ENCODE peak calls at places on chromosomes 2 and 18, in eight cellular contexts. One of them, this sample, is unnamed.

GRCh38 chr2:130243359-130243758 is 45.1 kb upstream of the TUBA3E start:
- ATAC-seq in stimulated activated naive B cell treated with anti-CD40 and anti-IgM and Interleukin-4, amounts not matched to agents 10 μg/mL and 1 μg/mL and 100 μg/mL, for 72 hours: no peak
- ATAC-seq in activated T-helper 17 cell treated with anti-CD3 and anti-CD28 coated beads, Interleukin-2, amount 50 U/mL, for 72 hours: no peak
- ATAC-seq in natural killer cell: no peak
- ATAC-seq in effector memory CD8-positive, alpha-beta T cell: no peak
- ATAC-seq in Right ventricle myocardium inferior: no peak
- ATAC-seq in left cardiac atrium: no peak
- ATAC-seq in heart right ventricle: no peak
- ATAC-seq in this sample: no peak

GRCh38 chr2:211665299-211665698 is 873.3 kb downstream of the ERBB4 start:
- ATAC-seq in stimulated activated naive B cell treated with anti-CD40 and anti-IgM and Interleukin-4, amounts not matched to agents 10 μg/mL and 1 μg/mL and 100 μg/mL, for 72 hours: no peak
- ATAC-seq in activated T-helper 17 cell treated with anti-CD3 and anti-CD28 coated beads, Interleukin-2, amount 50 U/mL, for 72 hours: no peak
- ATAC-seq in natural killer cell: no peak
- ATAC-seq in effector memory CD8-positive, alpha-beta T cell: no peak
- ATAC-seq in Right ventricle myocardium inferior: no peak
- ATAC-seq in left cardiac atrium: no peak
- ATAC-seq in heart right ventricle: no peak
- ATAC-seq in this sample: no peak

GRCh38 chr18:51342815-51343214 is 145.3 kb upstream of the MEX3C start:
- ATAC-seq in stimulated activated naive B cell treated with anti-CD40 and anti-IgM and Interleukin-4, amounts not matched to agents 10 μg/mL and 1 μg/mL and 100 μg/mL, for 72 hours: peak
- ATAC-seq in activated T-helper 17 cell treated with anti-CD3 and anti-CD28 coated beads, Interleukin-2, amount 50 U/mL, for 72 hours: peak
- ATAC-seq in natural killer cell: no peak
- ATAC-seq in effector memory CD8-positive, alpha-beta T cell: no peak
- ATAC-seq in Right ventricle myocardium inferior: no peak
- ATAC-seq in left cardiac atrium: no peak
- ATAC-seq in heart right ventricle: no peak
- ATAC-seq in this sample: no peak

GRCh38 chr2:127217470-127218325 is 2.4 kb downstream of the CYP27C1 start:
- ATAC-seq in stimulated activated naive B cell treated with anti-CD40 and anti-IgM and Interleukin-4, amounts not matched to agents 10 μg/mL and 1 μg/mL and 100 μg/mL, for 72 hours: no peak
- ATAC-seq in activated T-helper 17 cell treated with anti-CD3 and anti-CD28 coated beads, Interleukin-2, amount 50 U/mL, for 72 hours: peak
- ATAC-seq in natural killer cell: no peak
- ATAC-seq in effector memory CD8-positive, alpha-beta T cell: no peak
- ATAC-seq in Right ventricle myocardium inferior: no peak
- ATAC-seq in left cardiac atrium: no peak
- ATAC-seq in heart right ventricle: no peak
- ATAC-seq in this sample: no peak

GRCh38 chr18:28176674-28176932 is 327 bp downstream of the CDH2 start:
- ATAC-seq in stimulated activated naive B cell treated with anti-CD40 and anti-IgM and Interleukin-4, amounts not matched to agents 10 μg/mL and 1 μg/mL and 100 μg/mL, for 72 hours: peak
- ATAC-seq in activated T-helper 17 cell treated with anti-CD3 and anti-CD28 coated beads, Interleukin-2, amount 50 U/mL, for 72 hours: no peak
- ATAC-seq in natural killer cell: no peak
- ATAC-seq in effector memory CD8-positive, alpha-beta T cell: peak
- ATAC-seq in Right ventricle myocardium inferior: no peak
- ATAC-seq in left cardiac atrium: peak
- ATAC-seq in heart right ventricle: no peak
- ATAC-seq in this sample: no peak

GRCh38 chr2:20625491-20625919 is 25.4 kb downstream of the HS1BP3 start:
- ATAC-seq in stimulated activated naive B cell treated with anti-CD40 and anti-IgM and Interleukin-4, amounts not matched to agents 10 μg/mL and 1 μg/mL and 100 μg/mL, for 72 hours: no peak
- ATAC-seq in activated T-helper 17 cell treated with anti-CD3 and anti-CD28 coated beads, Interleukin-2, amount 50 U/mL, for 72 hours: no peak
- ATAC-seq in natural killer cell: no peak
- ATAC-seq in effector memory CD8-positive, alpha-beta T cell: no peak
- ATAC-seq in Right ventricle myocardium inferior: no peak
- ATAC-seq in left cardiac atrium: peak
- ATAC-seq in heart right ventricle: peak
- ATAC-seq in this sample: no peak

GRCh38 chr2:208266641-208267335 is 733 bp downstream of the PIKFYVE start:
- ATAC-seq in stimulated activated naive B cell treated with anti-CD40 and anti-IgM and Interleukin-4, amounts not matched to agents 10 μg/mL and 1 μg/mL and 100 μg/mL, for 72 hours: no peak
- ATAC-seq in activated T-helper 17 cell treated with anti-CD3 and anti-CD28 coated beads, Interleukin-2, amount 50 U/mL, for 72 hours: peak
- ATAC-seq in natural killer cell: no peak
- ATAC-seq in effector memory CD8-positive, alpha-beta T cell: peak
- ATAC-seq in Right ventricle myocardium inferior: no peak
- ATAC-seq in left cardiac atrium: peak
- ATAC-seq in heart right ventricle: peak
- ATAC-seq in this sample: peak

GRCh38 chr2:152466925-152467676 is 132.1 kb downstream of the FMNL2 start:
- ATAC-seq in stimulated activated naive B cell treated with anti-CD40 and anti-IgM and Interleukin-4, amounts not matched to agents 10 μg/mL and 1 μg/mL and 100 μg/mL, for 72 hours: peak
- ATAC-seq in activated T-helper 17 cell treated with anti-CD3 and anti-CD28 coated beads, Interleukin-2, amount 50 U/mL, for 72 hours: no peak
- ATAC-seq in natural killer cell: peak
- ATAC-seq in effector memory CD8-positive, alpha-beta T cell: no peak
- ATAC-seq in Right ventricle myocardium inferior: peak
- ATAC-seq in left cardiac atrium: no peak
- ATAC-seq in heart right ventricle: no peak
- ATAC-seq in this sample: peak

GRCh38 chr2:173970421-173971042 is 5.4 kb upstream of the SP3 start:
- ATAC-seq in stimulated activated naive B cell treated with anti-CD40 and anti-IgM and Interleukin-4, amounts not matched to agents 10 μg/mL and 1 μg/mL and 100 μg/mL, for 72 hours: no peak
- ATAC-seq in activated T-helper 17 cell treated with anti-CD3 and anti-CD28 coated beads, Interleukin-2, amount 50 U/mL, for 72 hours: no peak
- ATAC-seq in natural killer cell: no peak
- ATAC-seq in effector memory CD8-positive, alpha-beta T cell: no peak
- ATAC-seq in Right ventricle myocardium inferior: no peak
- ATAC-seq in left cardiac atrium: no peak
- ATAC-seq in heart right ventricle: no peak
- ATAC-seq in this sample: no peak

GRCh38 chr2:233976690-233977294 is 59.6 kb downstream of the TRPM8 start:
- ATAC-seq in stimulated activated naive B cell treated with anti-CD40 and anti-IgM and Interleukin-4, amounts not matched to agents 10 μg/mL and 1 μg/mL and 100 μg/mL, for 72 hours: peak
- ATAC-seq in activated T-helper 17 cell treated with anti-CD3 and anti-CD28 coated beads, Interleukin-2, amount 50 U/mL, for 72 hours: peak
- ATAC-seq in natural killer cell: peak
- ATAC-seq in effector memory CD8-positive, alpha-beta T cell: peak
- ATAC-seq in Right ventricle myocardium inferior: no peak
- ATAC-seq in left cardiac atrium: peak
- ATAC-seq in heart right ventricle: no peak
- ATAC-seq in this sample: peak

GRCh38 chr18:59823611-59824195 is 76.1 kb upstream of the PMAIP1 start:
- ATAC-seq in stimulated activated naive B cell treated with anti-CD40 and anti-IgM and Interleukin-4, amounts not matched to agents 10 μg/mL and 1 μg/mL and 100 μg/mL, for 72 hours: peak
- ATAC-seq in activated T-helper 17 cell treated with anti-CD3 and anti-CD28 coated beads, Interleukin-2, amount 50 U/mL, for 72 hours: no peak
- ATAC-seq in natural killer cell: no peak
- ATAC-seq in effector memory CD8-positive, alpha-beta T cell: no peak
- ATAC-seq in Right ventricle myocardium inferior: peak
- ATAC-seq in left cardiac atrium: peak
- ATAC-seq in heart right ventricle: peak
- ATAC-seq in this sample: peak

GRCh38 chr2:38406597-38407110 is 29.6 kb upstream of the ATL2 start:
- ATAC-seq in stimulated activated naive B cell treated with anti-CD40 and anti-IgM and Interleukin-4, amounts not matched to agents 10 μg/mL and 1 μg/mL and 100 μg/mL, for 72 hours: no peak
- ATAC-seq in activated T-helper 17 cell treated with anti-CD3 and anti-CD28 coated beads, Interleukin-2, amount 50 U/mL, for 72 hours: no peak
- ATAC-seq in natural killer cell: no peak
- ATAC-seq in effector memory CD8-positive, alpha-beta T cell: no peak
- ATAC-seq in Right ventricle myocardium inferior: peak
- ATAC-seq in left cardiac atrium: peak
- ATAC-seq in heart right ventricle: peak
- ATAC-seq in this sample: no peak

GRCh38 chr2:138275292-138275690 is 226.3 kb upstream of the SPOPL start:
- ATAC-seq in stimulated activated naive B cell treated with anti-CD40 and anti-IgM and Interleukin-4, amounts not matched to agents 10 μg/mL and 1 μg/mL and 100 μg/mL, for 72 hours: no peak
- ATAC-seq in activated T-helper 17 cell treated with anti-CD3 and anti-CD28 coated beads, Interleukin-2, amount 50 U/mL, for 72 hours: no peak
- ATAC-seq in natural killer cell: no peak
- ATAC-seq in effector memory CD8-positive, alpha-beta T cell: no peak
- ATAC-seq in Right ventricle myocardium inferior: no peak
- ATAC-seq in left cardiac atrium: no peak
- ATAC-seq in heart right ventricle: no peak
- ATAC-seq in this sample: peak

GRCh38 chr2:28647682-28648081 is 103.9 kb upstream of the PPP1CB start:
- ATAC-seq in stimulated activated naive B cell treated with anti-CD40 and anti-IgM and Interleukin-4, amounts not matched to agents 10 μg/mL and 1 μg/mL and 100 μg/mL, for 72 hours: peak
- ATAC-seq in activated T-helper 17 cell treated with anti-CD3 and anti-CD28 coated beads, Interleukin-2, amount 50 U/mL, for 72 hours: no peak
- ATAC-seq in natural killer cell: no peak
- ATAC-seq in effector memory CD8-positive, alpha-beta T cell: no peak
- ATAC-seq in Right ventricle myocardium inferior: no peak
- ATAC-seq in left cardiac atrium: no peak
- ATAC-seq in heart right ventricle: no peak
- ATAC-seq in this sample: no peak

GRCh38 chr2:72144746-72145657 is 2.7 kb downstream of the CYP26B1 start:
- ATAC-seq in stimulated activated naive B cell treated with anti-CD40 and anti-IgM and Interleukin-4, amounts not matched to agents 10 μg/mL and 1 μg/mL and 100 μg/mL, for 72 hours: no peak
- ATAC-seq in activated T-helper 17 cell treated with anti-CD3 and anti-CD28 coated beads, Interleukin-2, amount 50 U/mL, for 72 hours: no peak
- ATAC-seq in natural killer cell: no peak
- ATAC-seq in effector memory CD8-positive, alpha-beta T cell: no peak
- ATAC-seq in Right ventricle myocardium inferior: peak
- ATAC-seq in left cardiac atrium: peak
- ATAC-seq in heart right ventricle: peak
- ATAC-seq in this sample: peak

GRCh38 chr2:18605115-18605514 is 15.7 kb upstream of the NT5C1B start:
- ATAC-seq in stimulated activated naive B cell treated with anti-CD40 and anti-IgM and Interleukin-4, amounts not matched to agents 10 μg/mL and 1 μg/mL and 100 μg/mL, for 72 hours: no peak
- ATAC-seq in activated T-helper 17 cell treated with anti-CD3 and anti-CD28 coated beads, Interleukin-2, amount 50 U/mL, for 72 hours: peak
- ATAC-seq in natural killer cell: peak
- ATAC-seq in effector memory CD8-positive, alpha-beta T cell: no peak
- ATAC-seq in Right ventricle myocardium inferior: no peak
- ATAC-seq in left cardiac atrium: no peak
- ATAC-seq in heart right ventricle: no peak
- ATAC-seq in this sample: no peak

GRCh38 chr2:20431772-20432171 is 15.1 kb upstream of the RHOB start:
- ATAC-seq in stimulated activated naive B cell treated with anti-CD40 and anti-IgM and Interleukin-4, amounts not matched to agents 10 μg/mL and 1 μg/mL and 100 μg/mL, for 72 hours: no peak
- ATAC-seq in activated T-helper 17 cell treated with anti-CD3 and anti-CD28 coated beads, Interleukin-2, amount 50 U/mL, for 72 hours: no peak
- ATAC-seq in natural killer cell: no peak
- ATAC-seq in effector memory CD8-positive, alpha-beta T cell: no peak
- ATAC-seq in Right ventricle myocardium inferior: no peak
- ATAC-seq in left cardiac atrium: no peak
- ATAC-seq in heart right ventricle: no peak
- ATAC-seq in this sample: no peak

GRCh38 chr2:68784191-68784590 is 49.6 kb downstream of the ARHGAP25 start:
- ATAC-seq in stimulated activated naive B cell treated with anti-CD40 and anti-IgM and Interleukin-4, amounts not matched to agents 10 μg/mL and 1 μg/mL and 100 μg/mL, for 72 hours: peak
- ATAC-seq in activated T-helper 17 cell treated with anti-CD3 and anti-CD28 coated beads, Interleukin-2, amount 50 U/mL, for 72 hours: no peak
- ATAC-seq in natural killer cell: no peak
- ATAC-seq in effector memory CD8-positive, alpha-beta T cell: no peak
- ATAC-seq in Right ventricle myocardium inferior: no peak
- ATAC-seq in left cardiac atrium: no peak
- ATAC-seq in heart right ventricle: no peak
- ATAC-seq in this sample: no peak

GRCh38 chr2:9370746-9371145 is 52.6 kb downstream of the ITGB1BP1 start:
- ATAC-seq in stimulated activated naive B cell treated with anti-CD40 and anti-IgM and Interleukin-4, amounts not matched to agents 10 μg/mL and 1 μg/mL and 100 μg/mL, for 72 hours: peak
- ATAC-seq in activated T-helper 17 cell treated with anti-CD3 and anti-CD28 coated beads, Interleukin-2, amount 50 U/mL, for 72 hours: no peak
- ATAC-seq in natural killer cell: no peak
- ATAC-seq in effector memory CD8-positive, alpha-beta T cell: no peak
- ATAC-seq in Right ventricle myocardium inferior: no peak
- ATAC-seq in left cardiac atrium: no peak
- ATAC-seq in heart right ventricle: no peak
- ATAC-seq in this sample: no peak

GRCh38 chr2:178530128-178530527 is 49.9 kb downstream of the PLEKHA3 start:
- ATAC-seq in stimulated activated naive B cell treated with anti-CD40 and anti-IgM and Interleukin-4, amounts not matched to agents 10 μg/mL and 1 μg/mL and 100 μg/mL, for 72 hours: no peak
- ATAC-seq in activated T-helper 17 cell treated with anti-CD3 and anti-CD28 coated beads, Interleukin-2, amount 50 U/mL, for 72 hours: no peak
- ATAC-seq in natural killer cell: no peak
- ATAC-seq in effector memory CD8-positive, alpha-beta T cell: no peak
- ATAC-seq in Right ventricle myocardium inferior: no peak
- ATAC-seq in left cardiac atrium: no peak
- ATAC-seq in heart right ventricle: no peak
- ATAC-seq in this sample: no peak

GRCh38 chr2:106147665-106148064 is 46.4 kb downstream of the UXS1 start:
- ATAC-seq in stimulated activated naive B cell treated with anti-CD40 and anti-IgM and Interleukin-4, amounts not matched to agents 10 μg/mL and 1 μg/mL and 100 μg/mL, for 72 hours: no peak
- ATAC-seq in activated T-helper 17 cell treated with anti-CD3 and anti-CD28 coated beads, Interleukin-2, amount 50 U/mL, for 72 hours: peak
- ATAC-seq in natural killer cell: no peak
- ATAC-seq in effector memory CD8-positive, alpha-beta T cell: peak
- ATAC-seq in Right ventricle myocardium inferior: no peak
- ATAC-seq in left cardiac atrium: no peak
- ATAC-seq in heart right ventricle: no peak
- ATAC-seq in this sample: no peak

GRCh38 chr2:234286118-234286598 is 210.7 kb downstream of the ARL4C start:
- ATAC-seq in stimulated activated naive B cell treated with anti-CD40 and anti-IgM and Interleukin-4, amounts not matched to agents 10 μg/mL and 1 μg/mL and 100 μg/mL, for 72 hours: no peak
- ATAC-seq in activated T-helper 17 cell treated with anti-CD3 and anti-CD28 coated beads, Interleukin-2, amount 50 U/mL, for 72 hours: no peak
- ATAC-seq in natural killer cell: no peak
- ATAC-seq in effector memory CD8-positive, alpha-beta T cell: no peak
- ATAC-seq in Right ventricle myocardium inferior: no peak
- ATAC-seq in left cardiac atrium: no peak
- ATAC-seq in heart right ventricle: no peak
- ATAC-seq in this sample: peak

GRCh38 chr2:237514474-237515130 is 27.6 kb downstream of the MLPH start:
- ATAC-seq in stimulated activated naive B cell treated with anti-CD40 and anti-IgM and Interleukin-4, amounts not matched to agents 10 μg/mL and 1 μg/mL and 100 μg/mL, for 72 hours: no peak
- ATAC-seq in activated T-helper 17 cell treated with anti-CD3 and anti-CD28 coated beads, Interleukin-2, amount 50 U/mL, for 72 hours: no peak
- ATAC-seq in natural killer cell: no peak
- ATAC-seq in effector memory CD8-positive, alpha-beta T cell: no peak
- ATAC-seq in Right ventricle myocardium inferior: peak
- ATAC-seq in left cardiac atrium: peak
- ATAC-seq in heart right ventricle: peak
- ATAC-seq in this sample: no peak